ENCODE peak calls at places on chromosomes 6 and 20, in nine cellular contexts. One of them, this sample, is unnamed.

GRCh38 chr6:158660331-158660730 is 10.5 kb downstream of the SYTL3 start:
- DNase-seq in memory B cell: peak; percentile 30
- DNase-seq in small intestine: peak; percentile 75
- DNase-seq in GM03348: peak; percentile 39
- DNase-seq in A549: peak; percentile 32
- DNase-seq in EH: no peak
- DNase-seq in body of pancreas: peak; percentile 59
- DNase-seq in stomach: peak; percentile 52
- DNase-seq in HepG2: no peak
- DNase-seq in this sample: peak; percentile 67

GRCh38 chr6:68233623-68234022 is 401.5 kb upstream of the ADGRB3 start:
- DNase-seq in GM03348: no peak
- DNase-seq in HepG2: no peak
- DNase-seq in stomach: no peak
- DNase-seq in body of pancreas: no peak
- DNase-seq in EH: no peak
- DNase-seq in A549: peak; percentile 18
- DNase-seq in memory B cell: no peak
- DNase-seq in small intestine: no peak
- DNase-seq in this sample: no peak

GRCh38 chr20:45983279-45983743 is 11.3 kb upstream of the ZNF335 start:
- DNase-seq in small intestine: no peak
- DNase-seq in GM03348: no peak
- DNase-seq in memory B cell: no peak
- DNase-seq in HepG2: no peak
- DNase-seq in A549: no peak
- DNase-seq in EH: no peak
- DNase-seq in stomach: no peak
- DNase-seq in body of pancreas: no peak
- DNase-seq in this sample: no peak

GRCh38 chr6:74222768-74223321 is 526.8 kb downstream of the CD109 start:
- DNase-seq in stomach: no peak
- DNase-seq in HepG2: no peak
- DNase-seq in body of pancreas: no peak
- DNase-seq in EH: no peak
- DNase-seq in A549: no peak
- DNase-seq in memory B cell: no peak
- DNase-seq in GM03348: no peak
- DNase-seq in small intestine: no peak
- DNase-seq in this sample: no peak

GRCh38 chr6:31711233-31711632 is 3.9 kb upstream of the LY6G6D start:
- DNase-seq in HepG2: no peak
- DNase-seq in small intestine: peak; percentile 61
- DNase-seq in body of pancreas: no peak
- DNase-seq in GM03348: no peak
- DNase-seq in EH: no peak
- DNase-seq in memory B cell: no peak
- DNase-seq in A549: no peak
- DNase-seq in stomach: no peak
- DNase-seq in this sample: no peak

GRCh38 chr6:88813045-88813444 is 150.4 kb downstream of the RNGTT start:
- DNase-seq in memory B cell: no peak
- DNase-seq in A549: no peak
- DNase-seq in body of pancreas: no peak
- DNase-seq in GM03348: no peak
- DNase-seq in EH: no peak
- DNase-seq in stomach: no peak
- DNase-seq in small intestine: no peak
- DNase-seq in HepG2: no peak
- DNase-seq in this sample: peak; percentile 10

GRCh38 chr6:151209071-151209831 is 30.5 kb upstream of the AKAP12 start:
- DNase-seq in body of pancreas: no peak
- DNase-seq in memory B cell: no peak
- DNase-seq in stomach: no peak
- DNase-seq in EH: peak; percentile 48
- DNase-seq in small intestine: peak; percentile 15
- DNase-seq in HepG2: peak; percentile 24
- DNase-seq in A549: no peak
- DNase-seq in GM03348: no peak
- DNase-seq in this sample: no peak

GRCh38 chr6:24918641-24919403 is 16.9 kb downstream of the RIPOR2 start:
- DNase-seq in EH: no peak
- DNase-seq in stomach: no peak
- DNase-seq in body of pancreas: no peak
- DNase-seq in A549: no peak
- DNase-seq in GM03348: no peak
- DNase-seq in memory B cell: no peak
- DNase-seq in HepG2: no peak
- DNase-seq in small intestine: no peak
- DNase-seq in this sample: no peak

GRCh38 chr20:62995898-62996595 is 10.7 kb downstream of the BHLHE23 start:
- DNase-seq in stomach: no peak
- DNase-seq in body of pancreas: no peak
- DNase-seq in GM03348: no peak
- DNase-seq in HepG2: no peak
- DNase-seq in EH: no peak
- DNase-seq in small intestine: no peak
- DNase-seq in A549: no peak
- DNase-seq in memory B cell: no peak
- DNase-seq in this sample: no peak

GRCh38 chr6:107569456-107569855 is 79.5 kb downstream of the SOBP start:
- DNase-seq in stomach: no peak
- DNase-seq in GM03348: no peak
- DNase-seq in EH: no peak
- DNase-seq in memory B cell: no peak
- DNase-seq in A549: no peak
- DNase-seq in small intestine: no peak
- DNase-seq in body of pancreas: no peak
- DNase-seq in HepG2: no peak
- DNase-seq in this sample: no peak

GRCh38 chr6:156864557-156864956 is 87.4 kb downstream of the ARID1B start:
- DNase-seq in memory B cell: no peak
- DNase-seq in body of pancreas: no peak
- DNase-seq in HepG2: no peak
- DNase-seq in EH: peak; percentile 39
- DNase-seq in GM03348: no peak
- DNase-seq in small intestine: no peak
- DNase-seq in stomach: no peak
- DNase-seq in A549: no peak
- DNase-seq in this sample: no peak

GRCh38 chr20:10555865-10556308 is 117.9 kb downstream of the JAG1 start:
- DNase-seq in small intestine: no peak
- DNase-seq in body of pancreas: no peak
- DNase-seq in EH: peak; percentile 94
- DNase-seq in A549: peak; percentile 66
- DNase-seq in stomach: no peak
- DNase-seq in GM03348: peak; percentile 45
- DNase-seq in memory B cell: no peak
- DNase-seq in HepG2: peak; percentile 91
- DNase-seq in this sample: no peak

This sample was measured in HEK293T.